ENCODE peak calls at places on chromosomes 1 and 21, in four cellular contexts. One of them, this sample, is unnamed.

GRCh38 chr21:36705679-36706481 is 7.0 kb downstream of the SIM2 start:
- DNase-seq in K562: no peak
- DNase-seq in GM12878: no peak
- DNase-seq in HepG2: no peak
- DNase-seq in this sample: peak

GRCh38 chr21:26982767-26983166 is 15.9 kb upstream of the ADAMTS5 start:
- DNase-seq in HepG2: no peak
- DNase-seq in GM12878: no peak
- DNase-seq in K562: no peak
- DNase-seq in this sample: no peak

GRCh38 chr21:44279621-44280260 is 5.9 kb upstream of the AIRE start:
- DNase-seq in HepG2: no peak
- DNase-seq in GM12878: no peak
- DNase-seq in K562: no peak
- DNase-seq in this sample: no peak

GRCh38 chr1:116741781-116742565 is 12.3 kb upstream of the CD2 start:
- DNase-seq in K562: no peak
- DNase-seq in HepG2: no peak
- DNase-seq in GM12878: no peak
- DNase-seq in this sample: no peak

GRCh38 chr1:117632269-117633067 is 26.6 kb downstream of the TENT5C start:
- DNase-seq in K562: no peak
- DNase-seq in GM12878: no peak
- DNase-seq in HepG2: no peak
- DNase-seq in this sample: no peak

GRCh38 chr1:151282883-151283725 is 1.0 kb downstream of the ZNF687 start:
- DNase-seq in HepG2: peak
- DNase-seq in GM12878: no peak
- DNase-seq in K562: peak
- DNase-seq in this sample: peak

GRCh38 chr1:197776348-197777082 is 1.2 kb upstream of the DENND1B start:
- DNase-seq in HepG2: no peak
- DNase-seq in GM12878: no peak
- DNase-seq in K562: no peak
- DNase-seq in this sample: no peak

GRCh38 chr1:207873055-207873890 is 37.7 kb downstream of the CD34 start:
- DNase-seq in GM12878: no peak
- DNase-seq in HepG2: no peak
- DNase-seq in K562: peak
- DNase-seq in this sample: no peak

GRCh38 chr1:222251813-222252212 is 296.1 kb downstream of the HHIPL2 start:
- DNase-seq in K562: no peak
- DNase-seq in GM12878: no peak
- DNase-seq in HepG2: no peak
- DNase-seq in this sample: no peak

GRCh38 chr1:159959451-159959850 is 5.4 kb upstream of the SLAMF9 start:
- DNase-seq in K562: no peak
- DNase-seq in GM12878: no peak
- DNase-seq in HepG2: no peak
- DNase-seq in this sample: no peak

GRCh38 chr1:6245086-6245868 is 1.3 kb downstream of the HES3 start:
- DNase-seq in GM12878: no peak
- DNase-seq in K562: peak
- DNase-seq in HepG2: peak
- DNase-seq in this sample: peak

GRCh38 chr1:168405931-168406330 is 125.3 kb downstream of the TBX19 start:
- DNase-seq in K562: no peak
- DNase-seq in HepG2: no peak
- DNase-seq in GM12878: no peak
- DNase-seq in this sample: no peak

GRCh38 chr1:103250441-103250861 is 142.1 kb upstream of the COL11A1 start:
- DNase-seq in K562: no peak
- DNase-seq in GM12878: no peak
- DNase-seq in HepG2: no peak
- DNase-seq in this sample: peak

GRCh38 chr1:23825762-23826522 is 713 bp upstream of the HMGCL start:
- DNase-seq in HepG2: no peak
- DNase-seq in K562: no peak
- DNase-seq in GM12878: peak
- DNase-seq in this sample: no peak

GRCh38 chr1:112618114-112618720 is 724 bp downstream of the ST7L start:
- DNase-seq in HepG2: no peak
- DNase-seq in K562: peak
- DNase-seq in GM12878: no peak
- DNase-seq in this sample: no peak

GRCh38 chr1:46221749-46222148 is 18.6 kb downstream of the LURAP1 start:
- DNase-seq in K562: no peak
- DNase-seq in GM12878: no peak
- DNase-seq in HepG2: peak
- DNase-seq in this sample: peak

GRCh38 chr21:38454161-38454560 is 44.1 kb downstream of the ERG start:
- DNase-seq in HepG2: no peak
- DNase-seq in GM12878: no peak
- DNase-seq in K562: no peak
- DNase-seq in this sample: no peak

GRCh38 chr1:184828369-184828717 is 73.7 kb upstream of the EDEM3 start:
- DNase-seq in K562: no peak
- DNase-seq in HepG2: no peak
- DNase-seq in GM12878: no peak
- DNase-seq in this sample: no peak

GRCh38 chr1:171403396-171403795 is 81.9 kb upstream of the PRRC2C start:
- DNase-seq in K562: no peak
- DNase-seq in GM12878: no peak
- DNase-seq in HepG2: no peak
- DNase-seq in this sample: peak

GRCh38 chr1:219446288-219446687 is 166.6 kb downstream of the ZC3H11B start:
- DNase-seq in HepG2: no peak
- DNase-seq in K562: no peak
- DNase-seq in GM12878: no peak
- DNase-seq in this sample: peak

GRCh38 chr1:227489572-227489971 is 73.8 kb upstream of the ZNF678 start:
- DNase-seq in K562: no peak
- DNase-seq in HepG2: no peak
- DNase-seq in GM12878: no peak
- DNase-seq in this sample: no peak

GRCh38 chr21:43597052-43597451 is 62.2 kb downstream of the HSF2BP start:
- DNase-seq in K562: no peak
- DNase-seq in HepG2: peak
- DNase-seq in GM12878: no peak
- DNase-seq in this sample: no peak

GRCh38 chr1:89454845-89455521 is 69.6 kb upstream of the LRRC8B start:
- DNase-seq in GM12878: no peak
- DNase-seq in K562: peak
- DNase-seq in HepG2: peak
- DNase-seq in this sample: peak

GRCh38 chr1:210132582-210132981 is 100.0 kb upstream of the SERTAD4 start:
- DNase-seq in HepG2: no peak
- DNase-seq in GM12878: no peak
- DNase-seq in K562: peak
- DNase-seq in this sample: no peak

GRCh38 chr1:67137307-67137753 is 2.6 kb upstream of the C1orf141 start:
- DNase-seq in HepG2: no peak
- DNase-seq in GM12878: no peak
- DNase-seq in K562: no peak
- DNase-seq in this sample: no peak

GRCh38 chr1:208988811-208989222 is 594.7 kb upstream of the CAMK1G start:
- DNase-seq in K562: no peak
- DNase-seq in HepG2: no peak
- DNase-seq in GM12878: peak
- DNase-seq in this sample: no peak

GRCh38 chr1:154975409-154976205 is 1.1 kb downstream of the CKS1B start:
- DNase-seq in GM12878: peak
- DNase-seq in HepG2: no peak
- DNase-seq in K562: peak
- DNase-seq in this sample: peak

GRCh38 chr1:201696217-201696761 is 132.7 kb upstream of the IPO9 start:
- DNase-seq in GM12878: no peak
- DNase-seq in HepG2: no peak
- DNase-seq in K562: no peak
- DNase-seq in this sample: no peak

GRCh38 chr1:7606096-7606495 is 165.0 kb upstream of the VAMP3 start:
- DNase-seq in GM12878: no peak
- DNase-seq in K562: no peak
- DNase-seq in HepG2: no peak
- DNase-seq in this sample: no peak

GRCh38 chr1:230057681-230058565 is 9.1 kb upstream of the GALNT2 start:
- DNase-seq in K562: no peak
- DNase-seq in HepG2: no peak
- DNase-seq in GM12878: no peak
- DNase-seq in this sample: no peak

GRCh38 chr1:245085508-245086095 is 69.2 kb upstream of the KIF26B start:
- DNase-seq in K562: no peak
- DNase-seq in GM12878: peak
- DNase-seq in HepG2: peak
- DNase-seq in this sample: no peak

GRCh38 chr1:57124170-57124569 is 158.4 kb upstream of the C8B start:
- DNase-seq in HepG2: no peak
- DNase-seq in GM12878: no peak
- DNase-seq in K562: no peak
- DNase-seq in this sample: no peak

GRCh38 chr1:69994261-69994660 is 211.1 kb downstream of the LRRC40 start:
- DNase-seq in HepG2: no peak
- DNase-seq in GM12878: no peak
- DNase-seq in K562: no peak
- DNase-seq in this sample: no peak

DNA sequence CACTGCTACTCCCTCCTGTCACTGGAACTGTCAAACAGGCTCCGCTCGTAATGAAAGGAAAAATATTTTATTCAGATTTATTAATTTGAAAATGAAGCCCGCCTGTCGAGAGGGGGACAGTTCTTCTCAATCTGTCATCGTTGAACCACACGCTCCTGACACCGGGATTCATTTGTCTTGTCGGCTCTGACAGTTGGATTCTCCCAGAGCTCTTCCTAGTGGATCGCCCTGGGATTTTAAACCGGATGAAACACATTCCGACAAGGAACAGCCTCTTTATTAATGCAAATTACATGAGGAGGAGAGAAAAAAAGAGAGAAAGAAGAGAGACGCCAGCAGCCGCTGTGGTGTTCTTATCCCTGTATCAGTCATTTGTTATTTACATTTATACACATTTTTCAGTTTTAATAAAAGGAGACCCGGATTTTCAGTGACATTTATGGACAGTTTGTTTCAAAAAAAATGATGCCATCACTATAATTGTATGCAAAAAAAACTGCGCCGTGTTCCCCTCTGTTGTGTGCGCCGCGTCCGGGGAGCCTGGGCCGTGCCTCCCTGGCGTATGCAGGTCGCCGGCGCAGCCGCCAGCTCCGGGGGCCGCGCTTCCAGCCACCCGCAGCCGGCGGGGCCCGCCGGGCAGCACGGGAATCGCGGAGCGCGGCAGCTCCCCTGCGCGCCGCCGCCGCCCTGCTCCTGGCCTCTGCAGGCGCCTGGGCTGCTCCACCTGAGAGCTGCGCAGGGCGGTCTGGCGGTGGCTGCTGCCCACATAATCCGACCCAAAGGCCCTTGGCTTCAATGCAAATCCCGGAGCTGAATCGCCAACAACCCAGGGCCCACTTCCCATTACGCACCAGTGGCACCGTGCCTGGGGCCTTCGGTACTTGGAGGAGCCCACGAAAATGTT is 238.0 kb upstream of the PBX1 start:
- DNase-seq in K562: no peak
- DNase-seq in GM12878: no peak
- DNase-seq in HepG2: no peak
- DNase-seq in this sample: peak
- TF ChIP-seq ESRRA in K562: no peak
- TF ChIP-seq ESRRA in GM12878: no peak
- TF ChIP-seq ESRRA in HepG2: no peak
- TF ChIP-seq ESRRA in this sample: no peak

DNA sequence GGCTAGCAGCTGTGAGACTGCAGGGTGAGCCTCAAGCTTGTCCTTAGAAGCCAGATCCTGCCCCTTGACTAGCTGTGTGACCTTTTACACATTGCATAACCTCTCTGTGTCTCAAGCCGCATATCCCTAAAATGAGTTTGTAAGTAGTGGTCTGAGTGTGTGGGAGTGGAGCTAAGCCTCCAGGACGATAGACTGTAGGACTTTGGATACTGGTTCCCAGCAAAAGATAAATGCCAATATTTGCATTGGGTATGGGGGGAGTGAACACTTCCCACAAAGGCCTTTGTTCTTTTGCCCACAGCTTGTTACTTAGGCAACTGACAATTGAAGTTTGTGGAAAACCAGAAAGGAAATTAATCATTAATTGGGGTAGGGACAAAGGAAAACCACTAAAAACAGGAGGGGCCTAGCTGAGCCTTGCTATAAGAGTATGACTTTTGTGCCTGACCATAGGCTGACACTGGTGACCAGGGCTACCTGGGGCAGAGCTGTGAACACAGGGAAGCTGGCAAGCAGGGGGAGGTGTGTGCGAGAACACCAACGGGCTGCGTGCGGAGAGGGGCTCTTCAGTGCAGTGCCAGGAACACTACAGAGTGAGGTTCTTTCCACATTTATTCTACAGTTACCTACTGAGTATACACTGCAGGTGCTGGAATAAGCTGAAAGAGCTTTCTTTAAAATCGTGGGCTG is 102.4 kb upstream of the ETV3 start:
- DNase-seq in HepG2: peak
- DNase-seq in GM12878: peak
- DNase-seq in K562: no peak
- DNase-seq in this sample: peak
- TF ChIP-seq CREM in HepG2: no peak
- TF ChIP-seq CREM in GM12878: no peak
- TF ChIP-seq CREM in K562: no peak
- TF ChIP-seq CREM in this sample: no peak

DNA sequence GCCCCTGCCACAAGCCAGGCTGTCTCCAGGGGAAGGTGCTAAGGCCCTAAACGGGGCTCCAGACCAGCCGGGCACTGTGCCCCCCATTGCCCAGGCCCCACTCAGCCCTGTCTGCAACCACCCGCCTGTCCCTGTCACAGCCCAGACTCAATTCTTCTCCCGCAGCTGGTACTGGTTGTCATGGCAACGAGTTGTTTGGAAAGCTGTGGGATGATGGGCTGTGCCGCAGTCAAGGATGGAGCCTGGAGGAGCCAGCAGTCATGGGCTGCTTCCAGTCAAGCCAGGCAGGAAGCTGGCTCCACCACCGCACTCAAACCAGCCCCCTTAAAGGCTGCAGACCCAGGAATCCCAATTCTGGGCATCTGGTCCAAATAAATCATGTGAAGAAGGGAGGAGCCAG is 4.2 kb downstream of the SPOCD1 start:
- DNase-seq in K562: peak
- DNase-seq in HepG2: peak
- DNase-seq in GM12878: no peak
- DNase-seq in this sample: peak
- TF ChIP-seq ESRRA in K562: peak
- TF ChIP-seq ESRRA in HepG2: no peak
- TF ChIP-seq ESRRA in GM12878: no peak
- TF ChIP-seq ESRRA in this sample: no peak

DNA sequence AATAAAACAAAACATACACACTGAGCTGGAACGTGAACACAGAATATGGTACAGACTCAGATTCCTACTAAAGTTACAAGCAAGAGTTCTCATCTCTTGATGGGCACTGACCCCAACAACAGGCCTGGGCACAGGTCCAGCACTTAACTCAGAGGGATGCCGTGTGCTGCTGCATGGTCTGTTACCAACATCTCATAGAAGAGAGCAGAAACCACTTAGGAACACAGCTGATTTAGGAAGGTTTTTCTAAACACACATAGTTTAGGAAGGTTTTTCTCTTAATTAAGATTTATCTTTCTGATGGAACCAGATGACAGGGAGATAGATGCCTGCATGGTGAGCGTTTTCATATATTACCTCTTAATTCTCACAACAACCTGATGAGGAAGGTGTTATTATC is 1.5 kb downstream of the GCLM start:
- DNase-seq in K562: peak
- DNase-seq in GM12878: no peak
- DNase-seq in HepG2: peak
- DNase-seq in this sample: no peak
- TF ChIP-seq CREM in K562: no peak
- TF ChIP-seq CREM in GM12878: no peak
- TF ChIP-seq CREM in HepG2: no peak
- TF ChIP-seq CREM in this sample: no peak